ENCODE peak calls at places on chromosomes 3 and 15, in nine cellular contexts. S is astrocyte of the spinal cord, A is fibroblast of lung, D is AG04449, B is pancreas, T is epithelial cell of proximal tubule, Y is HL-60, U is IMR-90, I is cardiac muscle cell. Z is an unnamed sample.

GRCh38 chr3:170599083-170599482 is 13.2 kb upstream of the SLC7A14 start:
- DNase-seq in S (no peak), A (no peak), D (no peak), B (no peak), T (no peak), Y (no peak), U (no peak), I (no peak), Z (no peak)

GRCh38 chr15:40054746-40055575 is 16.0 kb upstream of the SRP14 start:
- DNase-seq in S (peak), A (peak), D (no peak), B (peak), T (no peak), Y (peak), U (peak), I (no peak), Z (no peak)

GRCh38 chr3:114333180-114333922 is 39.5 kb downstream of the TIGIT start:
- DNase-seq in S (no peak), A (no peak), D (no peak), B (no peak), T (no peak), Y (no peak), U (no peak), I (peak), Z (peak)

GRCh38 chr3:48595075-48595525 is at the start of gene COL7A1:
- DNase-seq in S (no peak), A (no peak), D (no peak), B (no peak), T (no peak), Y (no peak), U (no peak), I (no peak), Z (no peak)

GRCh38 chr3:126419886-126420786 is 25.4 kb downstream of the CFAP100 start:
- DNase-seq in S (no peak), A (no peak), D (no peak), B (peak), T (no peak), Y (no peak), U (no peak), I (no peak), Z (no peak)

GRCh38 chr15:90915808-90916440 is 12.8 kb downstream of the MAN2A2 start:
- DNase-seq in S (peak), A (peak), D (no peak), B (peak), T (no peak), Y (peak), U (peak), I (peak), Z (no peak)

GRCh38 chr3:66011098-66011655 is 27.5 kb downstream of the MAGI1 start:
- DNase-seq in S (no peak), A (no peak), D (no peak), B (no peak), T (no peak), Y (no peak), U (no peak), I (no peak), Z (no peak)

GRCh38 chr3:13419356-13420050 is 619 bp downstream of the NUP210 start:
- DNase-seq in S (no peak), A (peak), D (no peak), B (peak), T (no peak), Y (peak), U (no peak), I (no peak), Z (no peak)

GRCh38 chr3:139020868-139021234 is at the start of gene PRR23B:
- DNase-seq in S (no peak), A (no peak), D (no peak), B (no peak), T (no peak), Y (no peak), U (no peak), I (no peak), Z (no peak)

GRCh38 chr15:31481157-31481556 is 154.5 kb downstream of the KLF13 start:
- DNase-seq in S (no peak), A (no peak), D (no peak), B (no peak), T (no peak), Y (no peak), U (no peak), I (no peak), Z (no peak)

GRCh38 chr3:112848196-112848595 is 1.5 kb upstream of the CD200R1L start:
- DNase-seq in S (no peak), A (no peak), D (no peak), B (no peak), T (no peak), Y (no peak), U (no peak), I (no peak), Z (no peak)

GRCh38 chr15:40064231-40064894 is 25.4 kb upstream of the SRP14 start:
- DNase-seq in S (peak), A (peak), D (peak), B (no peak), T (no peak), Y (no peak), U (peak), I (peak), Z (peak)

GRCh38 chr3:9024341-9024740 is 61.1 kb upstream of the RAD18 start:
- DNase-seq in S (no peak), A (no peak), D (no peak), B (no peak), T (no peak), Y (no peak), U (no peak), I (no peak), Z (no peak)

GRCh38 chr15:98868564-98868963 is 139.0 kb downstream of the PGPEP1L start:
- DNase-seq in S (no peak), A (no peak), D (no peak), B (no peak), T (no peak), Y (no peak), U (no peak), I (no peak), Z (no peak)

GRCh38 chr3:115648559-115648958 is 25.2 kb downstream of the GAP43 start:
- DNase-seq in S (no peak), A (peak), D (no peak), B (no peak), T (no peak), Y (no peak), U (peak), I (no peak), Z (no peak)

GRCh38 chr3:98869391-98869790 is 32.1 kb downstream of the DCBLD2 start:
- DNase-seq in S (no peak), A (no peak), D (no peak), B (no peak), T (no peak), Y (no peak), U (no peak), I (no peak), Z (no peak)

GRCh38 chr15:66840615-66841014 is 138.6 kb downstream of the SMAD6 start:
- DNase-seq in S (no peak), A (no peak), D (no peak), B (no peak), T (no peak), Y (peak), U (no peak), I (no peak), Z (no peak)

GRCh38 chr3:61521229-61521628 is 40.1 kb upstream of the PTPRG start:
- DNase-seq in S (no peak), A (no peak), D (no peak), B (no peak), T (no peak), Y (no peak), U (no peak), I (no peak), Z (no peak)

GRCh38 chr3:169453256-169454059 is 210.1 kb downstream of the MECOM start:
- DNase-seq in S (no peak), A (no peak), D (no peak), B (no peak), T (no peak), Y (no peak), U (no peak), I (no peak), Z (no peak)

GRCh38 chr3:121574449-121574848 is 6.7 kb downstream of the ARGFX start:
- DNase-seq in S (no peak), A (peak), D (no peak), B (no peak), T (no peak), Y (no peak), U (peak), I (peak), Z (peak)

GRCh38 chr3:41997702-41998551 is 36.0 kb upstream of the ULK4 start:
- DNase-seq in S (no peak), A (no peak), D (no peak), B (no peak), T (no peak), Y (no peak), U (peak), I (peak), Z (peak)

GRCh38 chr15:38054488-38054887 is 120.0 kb downstream of the TMCO5A start:
- DNase-seq in S (peak), A (peak), D (no peak), B (no peak), T (no peak), Y (no peak), U (peak), I (peak), Z (peak)

GRCh38 chr3:31253782-31254181 is 278.9 kb upstream of the STT3B start:
- DNase-seq in S (no peak), A (no peak), D (no peak), B (no peak), T (no peak), Y (no peak), U (no peak), I (peak), Z (no peak)

GRCh38 chr15:55420171-55420871 is 12.0 kb downstream of the PIERCE2 start:
- DNase-seq in S (no peak), A (no peak), D (no peak), B (no peak), T (no peak), Y (no peak), U (no peak), I (no peak), Z (no peak)

GRCh38 chr3:153970735-153971347 is 150.3 kb upstream of the ARHGEF26 start:
- DNase-seq in S (peak), A (peak), D (no peak), B (no peak), T (no peak), Y (no peak), U (peak), I (peak), Z (peak)
- TF ChIP-seq CTCF in S (peak), A (peak), D (peak), B (no peak), T (peak), Y (peak), U (peak), I (peak), Z (peak)

GRCh38 chr3:185153170-185153733 is 392 bp upstream of the C3orf70 start:
- DNase-seq in S (peak), A (no peak), D (no peak), B (peak), T (no peak), Y (peak), U (no peak), I (no peak), Z (no peak)
- H3K4me3 ChIP-seq in S (peak), A (peak), D (peak), B (peak), T (peak), Y (peak), U (peak), I (peak), Z (peak)

GRCh38 chr3:68866157-68866556 is 66.2 kb downstream of the TAFA4 start:
- DNase-seq in S (no peak), A (no peak), D (no peak), B (no peak), T (no peak), Y (no peak), U (no peak), I (no peak), Z (no peak)
- TF ChIP-seq CTCF in S (no peak), A (no peak), D (no peak), B (no peak), T (peak), Y (no peak), U (no peak), I (no peak), Z (no peak)

DNA sequence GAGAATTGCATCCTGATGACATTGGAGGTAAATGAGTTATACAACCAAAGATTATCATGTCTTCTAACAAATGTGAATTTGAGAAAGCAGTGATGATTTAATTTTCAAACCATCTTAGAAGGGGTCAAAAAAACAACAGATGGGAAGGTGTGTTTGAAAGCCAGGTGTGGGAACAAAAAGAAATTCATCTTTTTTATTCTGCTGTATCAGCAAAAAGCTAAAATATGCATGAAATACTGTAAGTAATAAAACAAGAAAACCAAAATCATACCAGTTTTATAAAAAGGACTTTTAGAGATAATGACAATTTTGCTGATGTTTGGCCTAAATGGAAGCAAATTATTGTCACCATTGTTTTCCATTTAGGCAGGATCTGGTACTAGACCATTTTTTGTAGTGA is 145.5 kb downstream of the FBN1 start:
- DNase-seq in S (no peak), A (no peak), D (no peak), B (no peak), T (no peak), Y (no peak), U (no peak), I (no peak), Z (no peak)
- H3K4me3 ChIP-seq in S (no peak), A (no peak), D (no peak), B (no peak), T (no peak), Y (no peak), U (no peak), I (no peak), Z (no peak)

GRCh38 chr3:149563114-149563513 is 88.6 kb downstream of the TM4SF4 start:
- DNase-seq in S (no peak), A (no peak), D (no peak), B (no peak), T (no peak), Y (no peak), U (no peak), I (no peak), Z (no peak)
- TF ChIP-seq CTCF in S (no peak), A (no peak), D (no peak), B (no peak), T (no peak), Y (no peak), U (no peak), I (no peak), Z (no peak)

DNA sequence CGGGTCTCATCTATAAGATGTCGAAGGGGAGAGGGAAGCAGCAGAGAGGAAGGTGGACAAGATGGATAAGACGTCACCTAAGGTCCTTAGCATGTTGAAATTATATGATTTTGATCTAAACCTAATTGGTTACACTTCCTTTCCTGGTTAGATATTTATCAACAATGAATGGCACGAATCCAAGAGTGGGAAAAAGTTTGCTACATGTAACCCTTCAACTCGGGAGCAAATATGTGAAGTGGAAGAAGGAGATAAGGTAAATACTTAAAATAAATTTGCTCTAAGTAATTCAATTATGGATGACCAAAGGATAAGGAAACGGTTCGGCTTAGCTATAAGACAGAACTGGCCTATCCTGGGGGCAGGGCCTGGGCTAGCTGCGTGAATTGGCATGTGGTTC is 5.5 kb downstream of the ALDH1A3 start:
- DNase-seq in S (no peak), A (no peak), D (no peak), B (no peak), T (no peak), Y (no peak), U (no peak), I (no peak), Z (no peak)
- H3K4me3 ChIP-seq in S (no peak), A (no peak), D (no peak), B (no peak), T (no peak), Y (no peak), U (no peak), I (no peak), Z (no peak)

DNA sequence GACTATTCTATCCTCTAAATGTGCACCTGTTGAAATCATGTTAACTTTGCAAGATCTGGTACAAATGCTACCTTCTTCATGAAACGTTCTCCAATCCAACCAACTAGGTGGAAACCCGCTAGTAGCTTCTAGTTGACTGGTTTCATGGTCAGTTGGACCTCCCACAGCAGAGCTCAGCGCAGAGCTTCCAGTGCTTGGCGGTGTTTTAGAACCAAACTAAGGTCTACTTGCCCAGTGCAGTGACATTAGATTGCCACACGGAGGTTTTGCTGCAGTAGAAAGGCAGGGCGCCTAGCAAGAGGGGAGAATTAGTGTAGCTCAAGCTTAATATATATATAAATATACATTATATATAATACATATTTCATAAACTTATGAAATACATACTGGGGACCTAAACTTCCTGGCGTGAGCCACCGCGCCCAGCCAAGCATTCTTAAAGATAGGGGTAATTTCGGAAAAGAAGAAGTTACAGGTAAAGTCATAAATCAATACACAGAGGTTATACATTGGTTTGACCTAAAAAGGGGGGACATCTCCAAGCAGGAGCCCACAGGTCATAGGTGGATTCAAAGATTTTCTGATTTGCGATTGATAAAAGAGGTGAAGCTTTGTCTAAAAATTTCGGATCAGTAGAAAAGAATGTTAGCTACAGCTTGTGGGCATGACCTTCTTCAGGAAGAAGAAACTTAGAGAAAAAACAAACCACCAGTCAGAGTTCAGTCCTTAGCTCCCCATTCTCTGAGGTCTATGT is 2.0 kb upstream of the OXSR1 start:
- DNase-seq in S (no peak), A (no peak), D (no peak), B (no peak), T (no peak), Y (peak), U (no peak), I (no peak), Z (no peak)
- TF ChIP-seq CTCF in S (no peak), A (no peak), D (no peak), B (no peak), T (peak), Y (peak), U (no peak), I (no peak), Z (peak)

GRCh38 chr3:71578045-71578730 is 5.3 kb downstream of the FOXP1 start:
- DNase-seq in S (no peak), A (peak), D (no peak), B (no peak), T (no peak), Y (no peak), U (peak), I (no peak), Z (no peak)

GRCh38 chr3:71579301-71579933 is 4.1 kb downstream of the FOXP1 start:
- DNase-seq in S (no peak), A (peak), D (no peak), B (no peak), T (no peak), Y (no peak), U (no peak), I (no peak), Z (no peak)

GRCh38 chr3:71579934-71580318 is 3.6 kb downstream of the FOXP1 start:
- DNase-seq in S (peak), A (peak), D (no peak), B (no peak), T (no peak), Y (peak), U (peak), I (peak), Z (no peak)

GRCh38 chr3:71575433-71575832 is 8.1 kb downstream of the FOXP1 start:
- DNase-seq in S (no peak), A (no peak), D (no peak), B (no peak), T (no peak), Y (no peak), U (no peak), I (no peak), Z (no peak)

DNA sequence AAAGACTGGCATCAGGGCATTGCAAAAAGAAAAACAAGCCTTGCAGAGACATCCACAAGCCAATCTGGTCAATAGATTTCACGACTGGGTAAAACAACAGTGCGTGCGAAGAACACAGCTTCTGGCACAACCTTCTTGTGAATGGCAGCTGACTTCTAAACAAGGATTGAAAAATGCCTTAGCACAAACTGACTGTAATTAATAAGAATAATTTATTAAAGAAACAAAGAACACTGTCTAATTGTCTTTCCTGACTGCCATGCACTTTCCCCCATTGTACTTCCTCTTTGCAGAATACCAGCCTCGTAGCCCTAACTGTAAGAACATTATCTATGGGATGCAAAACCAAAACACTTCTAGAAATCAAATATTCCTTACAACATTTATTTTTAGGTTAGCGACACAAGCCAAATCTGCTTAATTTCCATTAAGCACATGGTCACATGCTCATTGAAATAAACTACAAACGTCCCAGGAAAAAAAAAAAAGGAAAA is 6.5 kb downstream of the FOXP1 start:
- DNase-seq in S (no peak), A (no peak), D (no peak), B (no peak), T (no peak), Y (no peak), U (no peak), I (no peak), Z (no peak)
- H3K4me3 ChIP-seq in S (no peak), A (no peak), D (no peak), B (no peak), T (no peak), Y (no peak), U (no peak), I (no peak), Z (no peak)

GRCh38 chr3:86388848-86389247 is 602.1 kb downstream of the VGLL3 start:
- DNase-seq in S (no peak), A (no peak), D (no peak), B (no peak), T (no peak), Y (no peak), U (no peak), I (no peak), Z (no peak)
- TF ChIP-seq CTCF in S (no peak), A (no peak), D (no peak), B (no peak), T (no peak), Y (no peak), U (no peak), I (no peak), Z (no peak)